ENCODE peak calls at places on chromosomes 16 and 17, in six cellular contexts. A is activated naive CD4-positive, alpha-beta T cell treated with Interleukin-2 at 50 U/mL for 16 hours; D is body of pancreas; W is activated CD4-positive, alpha-beta T cell treated with anti-CD3 and anti-CD28 coated beads, Interleukin-2, amount 10 ng/mL, durations not matched to agents 7 days and 5 days; X is tibial nerve; S is effector memory CD4-positive, alpha-beta T cell. T is an unnamed sample.

GRCh38 chr17:6047966-6048365 is 22.2 kb upstream of the WSCD1 start:
- DNase-seq in X (no peak), A (no peak), S (no peak), D (no peak), W (no peak), T (no peak)

GRCh38 chr17:42252528-42253172 is 23.5 kb downstream of the STAT5B start:
- DNase-seq in D (no peak), S (no peak), A (no peak), W (no peak), X (no peak), T (no peak)

GRCh38 chr17:80931421-80932265 is 60.0 kb upstream of the CHMP6 start:
- DNase-seq in W (no peak), S (no peak), X (no peak), A (no peak), D (peak), T (no peak)

GRCh38 chr16:49492896-49493620 is 119.5 kb downstream of the C16orf78 start:
- DNase-seq in A (no peak), S (no peak), X (no peak), W (no peak), D (no peak), T (no peak)

GRCh38 chr16:70676571-70677498 is 9.0 kb downstream of the MTSS2 start:
- DNase-seq in D (no peak), A (no peak), S (no peak), W (no peak), X (no peak), T (no peak)

GRCh38 chr17:48625502-48626201 is 506 bp downstream of the HOXB9 start:
- DNase-seq in W (peak), A (peak), X (no peak), D (peak), S (peak), T (peak)

GRCh38 chr16:67653131-67654068 is 6.7 kb downstream of the ACD start:
- DNase-seq in D (no peak), W (no peak), S (no peak), A (no peak), X (no peak), T (peak)

GRCh38 chr16:54847207-54847606 is 83.5 kb upstream of the IRX5 start:
- DNase-seq in W (no peak), A (no peak), X (no peak), S (no peak), D (no peak), T (no peak)

GRCh38 chr17:32508926-32509325 is 22.1 kb downstream of the CDK5R1 start:
- DNase-seq in X (no peak), D (no peak), W (no peak), A (no peak), S (no peak), T (no peak)

GRCh38 chr17:45261577-45262515 is at the start of gene SPATA32:
- DNase-seq in X (no peak), D (peak), S (peak), W (peak), A (peak), T (no peak)

GRCh38 chr17:60573139-60573975 is 26.6 kb upstream of the PPM1D start:
- DNase-seq in S (no peak), A (no peak), W (no peak), D (no peak), X (no peak), T (no peak)

GRCh38 chr17:37447641-37448040 is 41.0 kb downstream of the TADA2A start:
- DNase-seq in S (no peak), D (no peak), W (no peak), X (no peak), A (no peak), T (no peak)

GRCh38 chr17:57372156-57372555 is 115.8 kb downstream of the MSI2 start:
- DNase-seq in A (no peak), W (no peak), D (no peak), X (no peak), S (no peak), T (no peak)